ENCODE peak calls at places on chromosomes 4 and X, in nine cellular contexts. N is Ammon's horn; Z is stimulated activated naive CD4-positive, alpha-beta T cell; W is fibroblast of pulmonary artery; E is activated CD4-positive, alpha-beta T cell treated with anti-CD3 and anti-CD28 coated beads for 48 hours; M is T-helper 22 cell; J is NCI-H2107; A is LoVo; O is small intestine. G is an unnamed sample.

GRCh38 chr4:108372678-108373077 is 203.9 kb upstream of the LEF1 start:
- DNase-seq in N (no peak), Z (peak), W (no peak), E (peak), M (no peak), J (no peak), A (no peak), O (no peak), G (no peak)

GRCh38 chr4:45453258-45453841 is 670.5 kb downstream of the GABRG1 start:
- DNase-seq in N (peak), Z (no peak), W (peak), E (no peak), M (no peak), J (no peak), A (peak), O (peak), G (peak)

GRCh38 chrX:45584717-45585116 is 384.0 kb upstream of the DIPK2B start:
- DNase-seq in N (no peak), Z (no peak), W (no peak), E (no peak), M (no peak), J (no peak), A (no peak), O (no peak), G (no peak)

GRCh38 chr4:6763330-6763851 is 19.1 kb upstream of the KIAA0232 start:
- DNase-seq in N (no peak), Z (no peak), W (no peak), E (no peak), M (no peak), J (no peak), A (no peak), O (peak), G (no peak)

GRCh38 chr4:156594619-156595018 is 377.0 kb downstream of the PDGFC start:
- DNase-seq in N (peak), Z (no peak), W (no peak), E (no peak), M (no peak), J (no peak), A (no peak), O (no peak), G (no peak)

GRCh38 chrX:141405878-141406492 is 163.7 kb upstream of the SPANXC start:
- DNase-seq in N (no peak), Z (no peak), W (peak), E (no peak), M (no peak), J (no peak), A (peak), O (no peak), G (peak)

GRCh38 chrX:34655496-34656258 is 1.4 kb downstream of the TMEM47 start:
- DNase-seq in N (no peak), Z (no peak), W (peak), E (no peak), M (no peak), J (no peak), A (no peak), O (no peak), G (no peak)

GRCh38 chrX:45479196-45479834 is 278.6 kb upstream of the DIPK2B start:
- DNase-seq in N (no peak), Z (no peak), W (peak), E (no peak), M (no peak), J (no peak), A (peak), O (no peak), G (peak)

GRCh38 chrX:95071052-95071451 is 1397.0 kb downstream of the FAM133A start:
- DNase-seq in N (no peak), Z (no peak), W (no peak), E (no peak), M (no peak), J (no peak), A (no peak), O (no peak), G (no peak)

GRCh38 chr4:67451464-67451863 is 93.8 kb downstream of the CENPC start:
- DNase-seq in N (no peak), Z (no peak), W (no peak), E (no peak), M (no peak), J (no peak), A (no peak), O (no peak), G (no peak)

GRCh38 chr4:39792128-39792527 is 94.2 kb downstream of the UBE2K start:
- DNase-seq in N (no peak), Z (no peak), W (no peak), E (no peak), M (no peak), J (no peak), A (no peak), O (no peak), G (no peak)

GRCh38 chr4:113762851-113763172 is 1.3 kb upstream of the CAMK2D start:
- DNase-seq in N (no peak), Z (no peak), W (no peak), E (no peak), M (no peak), J (no peak), A (no peak), O (no peak), G (no peak)

GRCh38 chr4:78660559-78660958 is 109.0 kb downstream of the ANXA3 start:
- DNase-seq in N (no peak), Z (no peak), W (no peak), E (no peak), M (no peak), J (no peak), A (no peak), O (no peak), G (no peak)

GRCh38 chrX:121036951-121037350 is 10.5 kb upstream of the GLUD2 start:
- DNase-seq in N (no peak), Z (no peak), W (no peak), E (no peak), M (no peak), J (no peak), A (no peak), O (no peak), G (no peak)

GRCh38 chr4:1602621-1603412 is 81.3 kb downstream of the FAM53A start:
- DNase-seq in N (no peak), Z (no peak), W (no peak), E (no peak), M (no peak), J (no peak), A (no peak), O (no peak), G (no peak)

GRCh38 chr4:113292371-113293042 is 243.1 kb downstream of the ANK2 start:
- DNase-seq in N (peak), Z (no peak), W (peak), E (no peak), M (no peak), J (peak), A (no peak), O (peak), G (no peak)